ENCODE peak calls at places on chromosome X, in four cellular contexts. I, K, C and L are unnamed samples.
A peak's percentile ranks its signal among the peaks of the same experiment; 100 is the strongest.

GRCh38 chrX:24536551-24536950 is 71.5 kb downstream of the PDK3 start:
- DNase-seq in I (no peak), K (no peak), C (no peak), L (no peak)

GRCh38 chrX:3184176-3184930 is 143.1 kb downstream of the ARSF start:
- DNase-seq in I (peak; percentile 94), K (no peak), C (no peak), L (peak; percentile 97)

GRCh38 chrX:53616921-53617320 is 69.6 kb downstream of the HUWE1 start:
- DNase-seq in I (no peak), K (no peak), C (peak; percentile 77), L (no peak)

GRCh38 chrX:137031517-137032377 is 2.0 kb downstream of the GPR101 start:
- DNase-seq in I (peak; percentile 10), K (peak; percentile 16), C (peak; percentile 78), L (peak; percentile 51)

GRCh38 chrX:141791856-141792255 is 46.3 kb upstream of the MAGEC3 start:
- DNase-seq in I (no peak), K (no peak), C (no peak), L (no peak)

GRCh38 chrX:25144043-25144940 is 128.5 kb upstream of the ARX start:
- DNase-seq in I (peak; percentile 64), K (no peak), C (peak; percentile 89), L (peak; percentile 41)

GRCh38 chrX:77892887-77893286 is 2.3 kb downstream of the MAGT1 start:
- DNase-seq in I (no peak), K (no peak), C (no peak), L (no peak)

GRCh38 chrX:52852110-52852872 is 15.6 kb downstream of the XAGE3 start:
- DNase-seq in I (peak; percentile 43), K (no peak), C (no peak), L (peak; percentile 11)

GRCh38 chrX:109751698-109752097 is 18.6 kb upstream of the ACSL4 start:
- DNase-seq in I (no peak), K (no peak), C (no peak), L (no peak)

GRCh38 chrX:1072637-1073377 is 139.6 kb downstream of the CRLF2 start:
- DNase-seq in I (no peak), K (no peak), C (peak; percentile 11), L (no peak)

GRCh38 chrX:152817082-152817744 is 13.3 kb downstream of the CETN2 start:
- DNase-seq in I (peak; percentile 54), K (no peak), C (peak; percentile 40), L (peak; percentile 37)

GRCh38 chrX:109940411-109940810 is 62.5 kb upstream of the TMEM164 start:
- DNase-seq in I (no peak), K (no peak), C (no peak), L (no peak)

GRCh38 chrX:131895002-131895401 is 128.1 kb upstream of the STK26 start:
- DNase-seq in I (peak; percentile 6), K (no peak), C (no peak), L (peak; percentile 82)

GRCh38 chrX:13147758-13148157 is 103.3 kb upstream of the FAM9C start:
- DNase-seq in I (peak; percentile 58), K (no peak), C (no peak), L (peak; percentile 49)

GRCh38 chrX:74534569-74535038 is 79.8 kb downstream of the RLIM start:
- DNase-seq in I (peak; percentile 53), K (no peak), C (peak; percentile 68), L (peak; percentile 11)

GRCh38 chrX:119189115-119189514 is 47.0 kb upstream of the PGRMC1 start:
- DNase-seq in I (no peak), K (no peak), C (no peak), L (no peak)

GRCh38 chrX:29225670-29226069 is 638.4 kb downstream of the IL1RAPL1 start:
- DNase-seq in I (no peak), K (no peak), C (no peak), L (no peak)

GRCh38 chrX:133926809-133927208 is 58.6 kb downstream of the GPC3 start:
- DNase-seq in I (no peak), K (no peak), C (no peak), L (no peak)

GRCh38 chrX:84078991-84079390 is 109.0 kb downstream of the RPS6KA6 start:
- DNase-seq in I (no peak), K (no peak), C (no peak), L (no peak)

GRCh38 chrX:110001702-110002299 is 1.1 kb upstream of the TMEM164 start:
- DNase-seq in I (no peak), K (no peak), C (no peak), L (no peak)

GRCh38 chrX:134236690-134237362 is at the start of gene CCDC160:
- DNase-seq in I (no peak), K (peak; percentile 14), C (no peak), L (peak; percentile 39)

GRCh38 chrX:130702867-130703707 is 199.9 kb downstream of the ENOX2 start:
- DNase-seq in I (no peak), K (no peak), C (peak; percentile 67), L (peak; percentile 37)

GRCh38 chrX:9528498-9528897 is 63.6 kb downstream of the TBL1X start:
- DNase-seq in I (no peak), K (no peak), C (no peak), L (no peak)

GRCh38 chrX:38986586-38986985 is 185.3 kb downstream of the MID1IP1 start:
- DNase-seq in I (no peak), K (no peak), C (no peak), L (no peak)

GRCh38 chrX:13495232-13495631 is 74.2 kb upstream of the EGFL6 start:
- DNase-seq in I (no peak), K (no peak), C (no peak), L (no peak)